ENCODE peak calls at places on chromosomes 6 and 20, in eight cellular contexts. D, O, S, A, C, J, K and N are unnamed samples. For H3K27me3, the result is how much of the 10 kb centered on the place peaks cover.

GRCh38 chr6:741410-742339 is 48.7 kb upstream of the EXOC2 start:
- DNase-seq in D (no peak), O (no peak), S (no peak), A (no peak), C (no peak), J (no peak), K (no peak), N (no peak)

GRCh38 chr6:51528556-51528955 is 558.9 kb downstream of the PKHD1 start:
- DNase-seq in D (no peak), O (no peak), S (no peak), A (no peak), C (no peak), J (no peak), K (no peak), N (no peak)

GRCh38 chr6:47698342-47698787 is at the start of gene ADGRF4:
- DNase-seq in D (no peak), O (no peak), S (no peak), A (no peak), C (peak), J (no peak), K (no peak), N (no peak)

GRCh38 chr6:44022671-44023352 is 104.4 kb downstream of the MRPL14 start:
- DNase-seq in D (peak), O (no peak), S (no peak), A (no peak), C (no peak), J (no peak), K (peak), N (no peak)

GRCh38 chr20:55160022-55160421 is 684.6 kb downstream of the DOK5 start:
- DNase-seq in D (no peak), O (no peak), S (no peak), A (no peak), C (no peak), J (no peak), K (no peak), N (no peak)

GRCh38 chr6:86042214-86042613 is 399.5 kb upstream of the SYNCRIP start:
- DNase-seq in D (no peak), O (no peak), S (no peak), A (no peak), C (no peak), J (no peak), K (no peak), N (no peak)

GRCh38 chr6:42200035-42200434 is 5.3 kb upstream of the GUCA1B start:
- DNase-seq in D (no peak), O (no peak), S (peak), A (no peak), C (peak), J (no peak), K (no peak), N (no peak)

GRCh38 chr20:4480104-4480503 is 241.6 kb upstream of the PRND start:
- DNase-seq in D (no peak), O (no peak), S (no peak), A (no peak), C (no peak), J (no peak), K (no peak), N (no peak)

GRCh38 chr6:52231411-52232127 is 12.7 kb downstream of the IL17F start:
- DNase-seq in D (no peak), O (peak), S (no peak), A (no peak), C (no peak), J (no peak), K (no peak), N (no peak)

GRCh38 chr6:89952696-89953095 is 58.4 kb downstream of the GJA10 start:
- DNase-seq in D (no peak), O (peak), S (peak), A (peak), C (peak), J (no peak), K (no peak), N (no peak)

GRCh38 chr6:2786269-2786668 is 21.1 kb downstream of the WRNIP1 start:
- DNase-seq in D (no peak), O (no peak), S (no peak), A (no peak), C (no peak), J (no peak), K (no peak), N (no peak)

GRCh38 chr6:65707134-65707826 is at the start of gene EYS:
- DNase-seq in D (no peak), O (no peak), S (no peak), A (no peak), C (no peak), J (no peak), K (no peak), N (no peak)

GRCh38 chr20:46681032-46681854 is 8.0 kb downstream of the TP53RK start:
- DNase-seq in D (no peak), O (peak), S (no peak), A (no peak), C (peak), J (no peak), K (no peak), N (peak)

GRCh38 chr20:63696628-63697356 is at the start of gene TNFRSF6B:
- DNase-seq in D (peak), O (no peak), S (no peak), A (no peak), C (no peak), J (peak), K (peak), N (peak)
- H3K4me3 ChIP-seq in D (peak), O (no peak), S (peak), A (no peak), C (peak), J (peak), K (no peak), N (no peak)

DNA sequence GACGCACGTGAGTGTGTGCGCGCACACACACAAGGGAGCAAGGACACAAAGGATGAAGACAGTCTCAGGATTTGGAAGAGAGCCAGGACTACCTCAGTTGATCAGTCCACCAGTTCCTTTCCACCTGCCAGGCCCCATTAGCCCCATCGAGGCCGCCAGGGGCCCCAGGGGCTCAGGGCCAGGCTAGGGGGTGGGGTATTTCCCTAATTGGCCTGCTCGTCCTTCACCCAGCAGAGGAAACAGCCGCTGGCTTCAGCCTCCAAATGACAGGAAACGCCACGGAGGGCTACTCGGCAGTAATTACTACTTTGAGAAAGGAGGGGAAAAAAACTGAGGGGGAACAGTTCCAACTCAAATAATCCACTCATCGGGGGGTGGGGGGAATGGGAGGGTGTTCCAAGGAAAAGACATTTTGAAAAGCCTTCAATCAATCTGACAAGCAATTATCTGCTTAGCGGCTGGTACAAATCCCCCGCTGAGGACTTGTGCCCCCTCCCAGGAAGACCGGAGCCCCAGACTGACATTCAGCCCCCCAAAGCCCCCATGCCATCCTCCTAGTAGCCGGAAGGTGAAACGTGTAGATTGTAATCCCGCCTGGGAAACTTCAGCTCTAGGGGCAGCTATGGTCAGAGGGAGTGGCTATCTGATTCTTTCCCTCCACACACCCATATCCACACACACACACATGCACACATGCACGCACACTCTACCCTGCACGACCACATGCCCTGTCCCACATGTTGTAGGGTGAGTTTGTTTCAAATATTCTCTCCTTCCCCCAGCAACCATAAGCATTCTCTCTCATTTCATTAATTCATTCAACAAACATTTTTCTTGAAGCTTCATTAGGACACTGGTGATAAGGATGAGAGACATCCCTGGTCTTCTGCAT is 42.5 kb downstream of the MAFB start:
- DNase-seq in D (no peak), O (no peak), S (no peak), A (no peak), C (no peak), J (no peak), K (no peak), N (no peak)
- H3K27me3 ChIP-seq in D (under half), O (under half), S (under half), A (under half), C (under half), J (under half), K (under half), N (under half)

GRCh38 chr6:158787395-158787794 is 31.8 kb downstream of the EZR start:
- DNase-seq in D (no peak), O (no peak), S (no peak), A (no peak), C (no peak), J (no peak), K (no peak), N (no peak)

GRCh38 chr6:158786645-158787304 is 32.4 kb downstream of the EZR start:
- DNase-seq in D (no peak), O (no peak), S (no peak), A (no peak), C (no peak), J (no peak), K (no peak), N (no peak)

GRCh38 chr6:158785036-158785435 is 34.1 kb downstream of the EZR start:
- DNase-seq in D (no peak), O (no peak), S (no peak), A (no peak), C (no peak), J (no peak), K (no peak), N (no peak)

GRCh38 chr6:158793432-158793831 is 25.7 kb downstream of the EZR start:
- DNase-seq in D (no peak), O (peak), S (no peak), A (no peak), C (peak), J (no peak), K (no peak), N (no peak)

DNA sequence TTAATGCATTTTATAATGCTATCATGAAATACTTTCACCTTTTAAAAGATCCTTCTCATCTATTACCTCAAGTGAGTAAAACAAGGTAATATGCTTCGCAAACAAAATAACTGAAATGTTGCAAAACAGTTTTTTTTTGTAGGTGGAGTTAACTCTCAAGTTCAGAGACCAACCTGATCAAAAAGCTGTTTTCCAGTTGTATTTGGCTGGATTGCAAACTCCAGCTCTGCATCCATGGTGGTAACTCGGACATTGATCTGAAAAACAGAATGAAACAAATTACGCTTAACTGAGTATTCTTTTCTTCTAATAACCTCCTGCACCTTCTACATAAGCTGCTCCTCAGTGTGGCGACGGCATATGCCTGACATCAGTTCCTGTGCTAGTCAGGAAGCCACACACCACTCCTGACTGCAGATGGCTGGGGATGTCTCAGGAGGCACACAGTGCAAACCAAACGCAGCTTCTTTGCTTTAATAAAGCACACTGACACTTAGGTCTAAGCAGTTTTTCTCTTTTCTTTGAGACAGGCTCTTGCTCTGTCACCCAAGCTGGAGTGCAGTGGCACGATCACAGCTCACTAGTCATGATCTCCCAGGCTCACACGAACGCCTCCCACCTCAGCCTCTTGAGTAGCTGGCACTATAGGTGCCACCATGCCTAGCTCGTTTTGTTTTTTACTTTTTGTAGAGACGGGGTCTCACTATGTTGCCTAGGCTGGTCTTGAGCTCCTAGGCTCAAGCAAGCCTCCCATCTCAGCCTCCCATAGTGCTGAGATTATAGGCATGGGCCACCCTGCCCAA is 29.9 kb downstream of the EZR start:
- DNase-seq in D (no peak), O (no peak), S (no peak), A (no peak), C (no peak), J (no peak), K (no peak), N (no peak)
- H3K4me3 ChIP-seq in D (no peak), O (no peak), S (no peak), A (no peak), C (no peak), J (no peak), K (no peak), N (no peak)

GRCh38 chr20:25083141-25083772 is 1.3 kb upstream of the VSX1 start:
- DNase-seq in D (no peak), O (no peak), S (no peak), A (peak), C (no peak), J (peak), K (no peak), N (no peak)

GRCh38 chr20:25083773-25084615 is 2.1 kb upstream of the VSX1 start:
- DNase-seq in D (no peak), O (no peak), S (no peak), A (peak), C (no peak), J (peak), K (no peak), N (no peak)

GRCh38 chr20:25081065-25081729 is 744 bp downstream of the VSX1 start:
- DNase-seq in D (no peak), O (no peak), S (no peak), A (peak), C (no peak), J (peak), K (no peak), N (no peak)

GRCh38 chr20:25082498-25082873 is 545 bp upstream of the VSX1 start:
- DNase-seq in D (no peak), O (no peak), S (no peak), A (no peak), C (no peak), J (peak), K (no peak), N (no peak)

DNA sequence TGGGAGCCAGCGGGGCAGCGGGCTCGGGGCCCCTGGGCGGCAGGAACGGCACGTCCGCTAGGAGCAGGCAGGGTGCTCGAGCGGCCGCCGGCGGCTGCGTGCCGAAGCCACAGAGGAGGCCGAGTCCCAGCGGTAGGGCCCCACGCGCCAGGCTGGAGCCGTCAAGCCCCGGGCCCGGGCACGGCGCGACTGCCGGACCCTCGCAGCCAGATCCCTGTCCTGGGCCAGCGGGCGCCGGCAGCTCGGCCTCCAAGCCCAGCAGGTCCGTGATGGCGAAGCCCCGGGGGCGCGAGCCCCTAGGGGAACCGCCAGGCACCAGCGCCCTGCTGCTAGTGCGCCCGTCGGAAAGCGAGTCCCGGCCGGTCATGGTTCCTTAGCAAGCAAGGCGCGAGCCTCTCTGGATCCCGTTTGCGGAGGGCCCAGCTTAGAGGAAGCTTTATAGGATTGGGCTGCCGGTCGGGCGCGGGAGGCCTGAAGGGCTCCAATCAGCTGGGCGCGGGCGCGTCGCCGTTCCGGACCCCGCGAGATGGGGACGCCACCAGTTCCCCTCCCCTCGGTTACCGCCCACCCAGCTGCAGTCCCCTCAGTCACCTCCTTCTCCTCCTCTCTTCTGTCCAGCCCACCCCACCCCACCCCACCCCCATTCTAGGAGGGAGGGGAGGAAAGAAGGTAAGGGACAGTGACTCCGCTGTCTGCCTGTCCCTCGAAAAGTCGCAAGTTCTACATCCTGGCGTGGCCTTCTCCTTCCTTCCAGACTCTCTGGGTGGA is at the start of gene VSX1:
- DNase-seq in D (no peak), O (no peak), S (no peak), A (peak), C (no peak), J (peak), K (no peak), N (peak)
- H3K27me3 ChIP-seq in D (half or more), O (under half), S (half or more), A (half or more), C (half or more), J (under half), K (under half), N (under half)

GRCh38 chr6:106612956-106613516 is 16.3 kb downstream of the RTN4IP1 start:
- DNase-seq in D (no peak), O (no peak), S (no peak), A (no peak), C (no peak), J (no peak), K (no peak), N (no peak)

GRCh38 chr6:106614131-106614530 is 15.2 kb downstream of the RTN4IP1 start:
- DNase-seq in D (no peak), O (no peak), S (no peak), A (no peak), C (no peak), J (no peak), K (no peak), N (no peak)

GRCh38 chr6:106617302-106617701 is 12.0 kb downstream of the RTN4IP1 start:
- DNase-seq in D (no peak), O (no peak), S (no peak), A (no peak), C (no peak), J (no peak), K (no peak), N (no peak)

GRCh38 chr6:106613590-106613989 is 15.7 kb downstream of the RTN4IP1 start:
- DNase-seq in D (no peak), O (no peak), S (no peak), A (no peak), C (no peak), J (no peak), K (no peak), N (no peak)

DNA sequence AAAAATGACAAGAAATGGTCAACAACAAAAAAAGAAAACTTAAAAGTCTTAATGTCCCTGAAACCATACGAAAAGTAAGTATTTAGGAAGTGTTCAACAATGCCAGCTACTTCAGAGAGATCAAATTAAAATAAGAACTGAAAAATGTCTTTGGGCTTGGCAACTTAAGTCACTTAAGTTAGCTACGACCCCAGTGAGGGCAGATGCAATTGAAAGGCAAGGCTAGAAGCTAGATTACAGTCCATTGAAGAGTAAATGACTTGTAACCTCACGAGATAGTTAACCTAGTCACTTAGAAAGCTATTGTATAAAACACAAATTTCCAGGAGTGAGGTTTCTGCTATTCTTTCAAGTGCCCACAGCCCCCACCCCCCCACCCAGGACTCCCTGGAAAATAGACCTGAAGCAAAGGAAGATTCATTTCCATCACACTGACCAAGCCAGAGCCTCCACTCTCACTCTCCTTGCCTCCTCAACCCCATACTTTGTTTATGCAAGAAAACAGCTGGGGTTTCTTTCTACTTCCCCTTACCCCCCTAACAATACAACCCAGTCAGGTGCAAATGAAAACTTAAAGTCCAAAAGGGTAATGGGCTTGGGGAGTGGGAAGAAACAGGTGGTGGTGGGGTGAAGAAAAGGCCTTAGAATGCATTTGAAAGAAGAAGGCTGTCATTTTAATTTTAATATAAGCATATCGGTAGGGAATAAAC is 14.6 kb downstream of the RTN4IP1 start:
- DNase-seq in D (no peak), O (no peak), S (no peak), A (no peak), C (no peak), J (no peak), K (no peak), N (no peak)
- H3K4me3 ChIP-seq in D (no peak), O (no peak), S (no peak), A (no peak), C (no peak), J (no peak), K (no peak), N (no peak)

DNA sequence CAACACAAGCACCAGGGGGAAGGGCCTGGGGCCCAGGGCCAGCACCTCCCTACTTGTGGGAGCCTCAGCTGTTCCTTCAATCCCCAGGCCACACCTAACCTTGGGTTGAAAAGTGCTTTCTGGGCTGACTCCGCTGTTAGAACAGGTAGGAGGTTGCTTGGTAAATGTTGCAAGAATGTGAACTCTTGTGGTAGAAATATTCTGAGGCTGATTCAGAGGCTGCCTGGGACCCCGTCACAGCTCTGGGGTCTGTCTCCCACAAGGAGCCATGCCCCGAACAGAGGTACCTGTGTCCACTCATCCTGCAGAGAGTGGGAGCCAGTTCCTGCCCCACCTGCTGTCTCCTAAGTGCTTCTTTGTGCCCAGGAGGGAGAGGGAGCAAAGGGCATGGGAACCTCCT is 14.4 kb upstream of the MAS1L start:
- DNase-seq in D (no peak), O (no peak), S (no peak), A (no peak), C (no peak), J (no peak), K (no peak), N (no peak)
- H3K27me3 ChIP-seq in D (under half), O (under half), S (under half), A (under half), C (under half), J (under half), K (under half), N (under half)

DNA sequence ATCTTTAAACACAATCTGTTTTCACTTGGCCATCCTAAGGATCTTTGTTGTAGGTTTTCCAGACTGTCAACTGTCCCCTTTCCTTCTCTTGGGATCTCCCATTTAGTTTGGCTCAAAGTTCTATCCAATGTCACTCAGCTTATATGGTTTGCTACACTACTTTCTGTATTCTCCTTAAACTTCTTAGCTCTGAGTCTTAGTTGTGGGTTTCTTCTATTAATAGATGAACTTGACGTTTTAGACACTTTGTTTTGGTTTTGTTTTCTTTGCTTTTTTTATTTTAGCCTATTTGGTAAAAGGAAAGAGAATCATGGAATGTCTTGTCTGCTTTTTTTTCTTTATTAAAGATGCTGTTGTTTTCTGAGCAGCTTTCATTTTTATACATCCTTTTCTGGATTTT is 11.4 kb downstream of the RMND1 start:
- DNase-seq in D (no peak), O (peak), S (no peak), A (no peak), C (no peak), J (no peak), K (no peak), N (no peak)
- H3K4me3 ChIP-seq in D (no peak), O (peak), S (no peak), A (no peak), C (no peak), J (no peak), K (no peak), N (peak)